ENCODE peak calls at places on chromosomes 4 and X, in seven cellular contexts. Q is stimulated activated CD4-positive, alpha-beta T cell treated with anti-CD3 and anti-CD28 coated beads, Interleukin-4, amount 100 ng/mL, for 24 hours; R is substantia nigra; A is GM20000; I is NCI-H187; X is spleen; E is endothelial cell. G is an unnamed sample.

GRCh38 chr4:41319553-41319952 is 62.8 kb downstream of the UCHL1 start:
- DNase-seq in X (no peak), A (no peak), I (no peak), E (no peak), R (no peak), Q (no peak), G (no peak)

GRCh38 chr4:109183851-109184345 is 118.6 kb downstream of the COL25A1 start:
- DNase-seq in X (no peak), A (no peak), R (no peak), Q (no peak), I (no peak), E (no peak), G (no peak)

GRCh38 chr4:70061980-70062379 is 11.7 kb downstream of the HTN1 start:
- DNase-seq in A (no peak), R (no peak), Q (no peak), E (no peak), I (no peak), X (no peak), G (no peak)

GRCh38 chrX:124534530-124534929 is 188.2 kb downstream of the SH2D1A start:
- DNase-seq in R (no peak), Q (no peak), X (no peak), A (no peak), I (no peak), E (no peak), G (no peak)

GRCh38 chrX:119529355-119530276 is 35.6 kb downstream of the STEEP1 start:
- DNase-seq in X (peak), A (no peak), Q (no peak), R (no peak), E (no peak), I (no peak), G (no peak)

GRCh38 chr4:116537828-116538227 is 547.5 kb downstream of the TRAM1L1 start:
- DNase-seq in R (no peak), A (no peak), I (no peak), X (no peak), Q (no peak), E (no peak), G (no peak)

GRCh38 chr4:24278693-24279092 is 305.7 kb downstream of the DHX15 start:
- DNase-seq in X (no peak), I (no peak), A (no peak), R (no peak), Q (no peak), E (no peak), G (no peak)

GRCh38 chrX:12898073-12898472 is 8.3 kb upstream of the TLR8 start:
- DNase-seq in R (no peak), E (no peak), Q (peak), X (no peak), A (no peak), I (no peak), G (no peak)

GRCh38 chr4:4555916-4556315 is 14.1 kb upstream of the STX18 start:
- DNase-seq in Q (no peak), X (no peak), R (no peak), A (no peak), E (no peak), I (no peak), G (no peak)

GRCh38 chr4:56048621-56049427 is 100.1 kb downstream of the CEP135 start:
- DNase-seq in A (peak), Q (peak), E (peak), X (peak), I (peak), R (peak), G (peak)

GRCh38 chrX:53082773-53083616 is 828 bp downstream of the TSPYL2 start:
- DNase-seq in I (no peak), A (no peak), X (no peak), E (no peak), Q (no peak), R (no peak), G (no peak)

GRCh38 chr4:15003441-15003890 is 1.2 kb downstream of the CPEB2 start:
- DNase-seq in Q (peak), X (peak), E (no peak), A (peak), I (peak), R (peak), G (peak)

GRCh38 chr4:87669373-87669772 is 19.3 kb downstream of the DMP1 start:
- DNase-seq in I (no peak), A (no peak), R (no peak), X (no peak), E (no peak), Q (no peak), G (no peak)

GRCh38 chr4:472881-473574 is 25.9 kb downstream of the ZNF721 start:
- DNase-seq in R (no peak), Q (no peak), X (no peak), I (no peak), A (no peak), E (peak), G (no peak)

GRCh38 chr4:182212211-182212761 is 30.9 kb upstream of the TENM3 start:
- DNase-seq in I (peak), X (no peak), R (no peak), E (no peak), A (no peak), Q (no peak), G (no peak)

GRCh38 chr4:37715889-37716402 is 29.8 kb upstream of the RELL1 start:
- DNase-seq in Q (peak), I (no peak), A (peak), X (no peak), E (no peak), R (no peak), G (peak)

GRCh38 chr4:167021545-167022155 is 212.6 kb downstream of the SPOCK3 start:
- DNase-seq in R (peak), I (peak), X (peak), Q (peak), A (peak), E (peak), G (peak)

GRCh38 chrX:132101799-132102198 is 26.0 kb downstream of the FRMD7 start:
- DNase-seq in A (no peak), I (no peak), E (no peak), X (no peak), Q (no peak), R (no peak), G (no peak)

GRCh38 chr4:173171098-173171497 is 2.5 kb downstream of the GALNT7 start:
- DNase-seq in X (no peak), E (no peak), I (no peak), A (no peak), R (no peak), Q (no peak), G (no peak)

GRCh38 chr4:121370729-121371325 is 10.0 kb downstream of the QRFPR start:
- DNase-seq in E (peak), Q (peak), X (no peak), R (no peak), I (no peak), A (peak), G (peak)

GRCh38 chr4:88737304-88738015 is 39.8 kb upstream of the NAP1L5 start:
- DNase-seq in R (no peak), A (peak), E (no peak), X (no peak), I (peak), Q (peak), G (peak)